ENCODE peak calls at places on chromosomes 6 and 20, in nine cellular contexts. V, G, I, R, Z, T, E, M and D are unnamed samples.

GRCh38 chr6:13334953-13335352 is 6.6 kb upstream of the TBC1D7 start:
- DNase-seq in V (peak), G (no peak), I (no peak), R (no peak), Z (no peak), T (no peak), E (no peak), M (no peak), D (no peak)

GRCh38 chr6:79525272-79526100 is 11.7 kb downstream of the LCA5 start:
- DNase-seq in V (no peak), G (peak), I (peak), R (no peak), Z (no peak), T (no peak), E (peak), M (peak), D (peak)

GRCh38 chr20:63553933-63554290 is at the start of gene FNDC11:
- DNase-seq in V (peak), G (peak), I (no peak), R (no peak), Z (no peak), T (peak), E (peak), M (no peak), D (no peak)

GRCh38 chr20:3330046-3330741 is 77.3 kb downstream of the DNAAF9 start:
- DNase-seq in V (no peak), G (no peak), I (no peak), R (peak), Z (no peak), T (peak), E (no peak), M (peak), D (no peak)

GRCh38 chr6:18530201-18530600 is 143.1 kb downstream of the RNF144B start:
- DNase-seq in V (no peak), G (no peak), I (no peak), R (no peak), Z (no peak), T (no peak), E (no peak), M (no peak), D (no peak)

GRCh38 chr6:30041821-30042220 is 19.2 kb upstream of the POLR1H start:
- DNase-seq in V (no peak), G (no peak), I (no peak), R (no peak), Z (no peak), T (no peak), E (no peak), M (no peak), D (no peak)

GRCh38 chr6:96394727-96395126 is 126.9 kb upstream of the UFL1 start:
- DNase-seq in V (no peak), G (no peak), I (no peak), R (no peak), Z (no peak), T (no peak), E (peak), M (peak), D (no peak)

GRCh38 chr6:43740321-43740960 is 29.6 kb upstream of the VEGFA start:
- DNase-seq in V (no peak), G (no peak), I (no peak), R (no peak), Z (no peak), T (no peak), E (no peak), M (no peak), D (no peak)

GRCh38 chr6:139439278-139439813 is 64.9 kb upstream of the CITED2 start:
- DNase-seq in V (peak), G (no peak), I (no peak), R (no peak), Z (no peak), T (no peak), E (no peak), M (peak), D (no peak)

GRCh38 chr20:38859070-38859690 is 53.7 kb downstream of the PPP1R16B start:
- DNase-seq in V (no peak), G (no peak), I (no peak), R (peak), Z (no peak), T (no peak), E (no peak), M (no peak), D (no peak)

GRCh38 chr20:32314768-32315167 is 37.3 kb downstream of the KIF3B start:
- DNase-seq in V (no peak), G (no peak), I (no peak), R (no peak), Z (no peak), T (no peak), E (no peak), M (no peak), D (no peak)